ENCODE peak calls at places on chromosome 2, in ten cellular contexts. R, K, M, S, I, W, J, O, N and B are unnamed samples. For H3K4me1, the result is how much of the 10 kb centered on the place peaks cover.

GRCh38 chr2:45941758-45942738 is 290.6 kb downstream of the PRKCE start:
- DNase-seq in J (peak), O (no peak), R (no peak), N (no peak), S (no peak), M (no peak), W (no peak), K (no peak), I (no peak), B (no peak)

GRCh38 chr2:229282758-229283546 is 11.9 kb upstream of the PID1 start:
- DNase-seq in M (peak), R (no peak), N (no peak), W (no peak), K (no peak), J (peak), I (no peak), O (peak), S (no peak), B (no peak)

GRCh38 chr2:67451086-67451832 is 54.1 kb downstream of the ETAA1 start:
- DNase-seq in K (no peak), J (peak), I (no peak), S (no peak), N (no peak), O (peak), R (no peak), M (no peak), W (peak), B (no peak)

GRCh38 chr2:7430421-7430868 is 513.2 kb downstream of the RNF144A start:
- DNase-seq in R (no peak), I (no peak), O (no peak), S (no peak), M (no peak), N (no peak), K (no peak), W (no peak), J (no peak), B (no peak)

GRCh38 chr2:181036848-181037603 is 56.6 kb downstream of the UBE2E3 start:
- DNase-seq in R (no peak), S (no peak), N (no peak), K (no peak), M (no peak), I (peak), J (peak), O (no peak), W (no peak), B (no peak)

GRCh38 chr2:38876407-38876806 is 631 bp downstream of the MORN2 start:
- DNase-seq in W (no peak), O (no peak), M (no peak), I (no peak), S (no peak), K (no peak), R (no peak), J (no peak), N (no peak), B (no peak)

GRCh38 chr2:127072970-127073369 is 34.0 kb downstream of the BIN1 start:
- DNase-seq in N (no peak), S (no peak), O (no peak), J (no peak), I (no peak), W (no peak), R (no peak), M (no peak), K (no peak), B (no peak)

GRCh38 chr2:70977605-70978205 is 725 bp upstream of the ANKRD53 start:
- DNase-seq in S (no peak), W (no peak), O (peak), M (peak), J (peak), N (no peak), K (no peak), I (no peak), R (peak), B (no peak)

GRCh38 chr2:23904692-23905091 is 22.2 kb downstream of the ATAD2B start:
- DNase-seq in I (no peak), R (no peak), N (no peak), J (peak), K (no peak), O (no peak), M (no peak), W (no peak), S (no peak), B (no peak)

GRCh38 chr2:127826047-127826446 is 15.1 kb upstream of the WDR33 start:
- DNase-seq in J (peak), M (no peak), I (no peak), O (no peak), S (no peak), N (no peak), R (no peak), K (no peak), W (no peak), B (no peak)

GRCh38 chr2:128370468-128371247 is 52.0 kb upstream of the HS6ST1 start:
- DNase-seq in K (no peak), M (no peak), O (peak), R (no peak), I (no peak), N (no peak), J (peak), W (no peak), S (no peak), B (peak)

GRCh38 chr2:64035067-64035942 is 16.1 kb upstream of the VPS54 start:
- DNase-seq in K (no peak), J (peak), W (no peak), S (no peak), I (no peak), R (no peak), N (no peak), O (no peak), M (no peak), B (no peak)

GRCh38 chr2:145752091-145752806 is 1232.3 kb upstream of the ZEB2 start:
- DNase-seq in R (peak), W (peak), S (peak), K (no peak), O (no peak), N (no peak), J (peak), I (peak), M (peak), B (peak)

GRCh38 chr2:23244656-23245055 is 140.3 kb upstream of the KLHL29 start:
- DNase-seq in W (no peak), J (no peak), N (no peak), R (no peak), K (no peak), O (no peak), I (no peak), M (no peak), S (no peak), B (no peak)

GRCh38 chr2:36367497-36368353 is 12.1 kb downstream of the CRIM1 start:
- DNase-seq in M (no peak), N (peak), W (no peak), I (no peak), R (no peak), S (no peak), K (no peak), O (no peak), J (no peak), B (peak)

DNA sequence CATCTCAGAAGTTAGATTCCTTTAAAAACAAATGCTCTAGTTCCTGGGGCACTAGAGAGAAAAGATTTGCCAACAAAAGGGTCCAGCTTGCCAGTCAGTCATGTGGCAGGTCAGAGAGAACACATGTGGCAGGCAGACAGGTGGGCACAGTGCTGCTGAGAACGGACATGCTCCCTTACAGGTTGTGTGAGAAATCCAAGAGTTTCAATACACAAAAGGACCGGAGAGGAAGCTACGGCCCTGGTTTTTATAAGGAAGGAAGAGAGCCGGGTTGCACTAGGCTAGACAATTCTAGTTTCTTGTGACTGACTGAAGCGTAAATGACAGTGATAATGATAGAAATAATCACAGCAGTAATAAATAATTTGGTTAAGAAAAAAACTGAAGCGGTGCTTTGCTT is 18.3 kb downstream of the CDC42EP3 start:
- DNase-seq in R (peak), W (no peak), K (no peak), O (no peak), J (no peak), N (no peak), M (no peak), I (no peak), S (no peak), B (no peak)
- H3K4me1 ChIP-seq in R (half or more), W (under half), K (under half), O (under half), J (half or more), N (under half), M (under half), I (under half), S (half or more), B (half or more)

GRCh38 chr2:112151701-112152440 is 13.7 kb downstream of the FBLN7 start:
- DNase-seq in S (no peak), M (peak), J (no peak), R (no peak), W (no peak), O (peak), K (no peak), I (no peak), N (no peak), B (no peak)

GRCh38 chr2:112149866-112150435 is 11.8 kb downstream of the FBLN7 start:
- DNase-seq in N (no peak), O (peak), W (no peak), R (no peak), I (no peak), S (no peak), J (no peak), K (no peak), M (peak), B (no peak)

GRCh38 chr2:112151275-112151674 is 13.1 kb downstream of the FBLN7 start:
- DNase-seq in K (no peak), S (no peak), J (no peak), W (no peak), M (no peak), R (no peak), N (no peak), I (no peak), O (no peak), B (no peak)

GRCh38 chr2:112150447-112150846 is 12.3 kb downstream of the FBLN7 start:
- DNase-seq in R (no peak), M (peak), O (peak), W (peak), J (peak), I (no peak), K (no peak), N (no peak), S (no peak), B (no peak)

DNA sequence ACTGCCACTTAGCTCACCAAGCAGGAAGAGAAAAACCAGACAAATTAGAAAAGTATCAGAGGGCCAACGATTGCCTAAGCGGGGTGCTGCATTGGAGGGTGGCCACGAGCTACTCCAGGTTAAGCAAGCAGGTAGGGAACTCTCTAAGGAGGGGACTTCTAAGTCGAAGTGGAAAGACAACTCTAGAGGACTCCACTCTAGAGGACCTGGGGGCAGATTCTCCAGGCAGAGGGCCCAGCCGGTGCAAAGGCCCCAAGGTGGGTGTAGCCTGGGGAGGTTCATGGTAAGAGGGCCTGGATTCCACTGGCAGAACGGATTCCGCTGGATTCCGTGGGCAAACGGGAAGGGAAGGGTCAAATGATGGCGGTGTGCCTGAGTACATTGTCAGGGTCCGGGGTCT is 12.7 kb downstream of the FBLN7 start:
- DNase-seq in S (no peak), R (no peak), O (peak), W (no peak), K (no peak), J (no peak), I (no peak), M (peak), N (no peak), B (no peak)
- TF ChIP-seq CTCF in S (no peak), R (no peak), O (no peak), W (no peak), K (no peak), J (no peak), I (no peak), M (no peak), N (no peak), B (no peak)

GRCh38 chr2:52112141-52112540 is 1080.2 kb upstream of the NRXN1 start:
- DNase-seq in M (no peak), K (no peak), W (no peak), N (no peak), I (no peak), O (no peak), J (no peak), R (no peak), S (no peak), B (no peak)
- H3K4me3 ChIP-seq in M (no peak), K (no peak), W (no peak), N (no peak), I (no peak), O (no peak), J (no peak), R (no peak), S (no peak), B (no peak)

GRCh38 chr2:231545105-231545902 is 15.1 kb upstream of the NMUR1 start:
- DNase-seq in S (no peak), N (peak), I (no peak), W (no peak), O (peak), M (no peak), R (peak), K (no peak), J (peak), B (no peak)

GRCh38 chr2:231547315-231548110 is 17.3 kb upstream of the NMUR1 start:
- DNase-seq in J (no peak), I (no peak), S (no peak), R (no peak), M (no peak), K (no peak), N (no peak), W (no peak), O (no peak), B (no peak)

GRCh38 chr2:231549446-231550239 is 19.4 kb upstream of the NMUR1 start:
- DNase-seq in O (no peak), K (no peak), J (no peak), M (no peak), S (no peak), N (no peak), W (no peak), I (no peak), R (no peak), B (no peak)

GRCh38 chr2:231546014-231546413 is 15.8 kb upstream of the NMUR1 start:
- DNase-seq in O (no peak), N (no peak), R (no peak), I (no peak), J (no peak), W (no peak), M (no peak), K (no peak), S (no peak), B (no peak)

DNA sequence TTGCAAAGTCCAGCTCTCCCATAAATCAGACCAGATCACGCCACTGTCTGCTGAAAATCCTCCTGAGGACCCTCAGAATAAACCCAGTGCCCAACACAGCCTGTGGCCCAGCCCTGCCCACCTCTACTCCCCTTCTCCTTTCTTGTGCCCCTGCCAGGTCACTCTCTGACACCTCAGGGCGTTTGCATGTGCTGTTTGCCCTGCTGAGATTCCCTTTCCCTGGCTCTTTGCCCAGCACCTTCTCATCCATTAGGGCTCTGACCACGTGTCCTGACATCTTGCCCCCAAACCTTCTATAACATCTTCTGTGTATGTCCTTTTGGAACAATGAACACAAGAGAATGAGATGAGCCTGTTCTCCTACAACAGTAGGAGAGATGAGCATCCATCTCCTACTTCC is 18.5 kb upstream of the NMUR1 start:
- DNase-seq in K (no peak), M (no peak), W (no peak), J (no peak), N (no peak), R (no peak), S (no peak), O (no peak), I (no peak), B (no peak)
- H3K4me1 ChIP-seq in K (under half), M (under half), W (under half), J (under half), N (under half), R (under half), S (under half), O (under half), I (under half), B (under half)

DNA sequence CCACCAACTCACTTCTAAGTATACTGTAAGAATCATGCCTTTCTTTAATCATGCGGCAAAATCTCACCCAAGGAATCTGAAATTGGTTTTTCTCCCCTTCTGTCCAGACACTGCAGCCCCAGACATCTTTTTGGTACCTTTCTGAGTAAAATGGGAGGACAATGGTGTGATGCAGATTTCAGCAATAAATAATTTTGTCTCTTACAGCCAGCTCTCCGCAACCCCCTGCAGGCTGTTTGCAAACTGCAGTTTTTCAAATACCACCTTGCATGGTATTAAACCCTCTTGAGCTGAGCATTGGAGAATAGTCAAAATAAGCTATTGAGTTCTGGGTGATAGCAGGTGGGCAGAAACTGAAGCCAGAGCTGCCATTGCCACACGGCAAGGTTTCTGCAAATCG is 32.2 kb downstream of the GPR39 start:
- DNase-seq in I (peak), N (no peak), W (peak), K (no peak), M (no peak), R (no peak), O (no peak), J (no peak), S (no peak), B (peak)
- TF ChIP-seq CTCF in I (peak), N (no peak), W (peak), K (peak), M (peak), R (peak), O (no peak), J (peak), S (peak), B (peak)

GRCh38 chr2:139835101-139835500 is 1054.9 kb upstream of the NXPH2 start:
- DNase-seq in M (no peak), I (no peak), W (no peak), O (no peak), J (no peak), K (no peak), R (no peak), S (no peak), N (no peak), B (no peak)
- H3K4me3 ChIP-seq in M (no peak), I (no peak), W (no peak), O (no peak), J (no peak), K (no peak), R (no peak), S (no peak), N (no peak), B (no peak)

DNA sequence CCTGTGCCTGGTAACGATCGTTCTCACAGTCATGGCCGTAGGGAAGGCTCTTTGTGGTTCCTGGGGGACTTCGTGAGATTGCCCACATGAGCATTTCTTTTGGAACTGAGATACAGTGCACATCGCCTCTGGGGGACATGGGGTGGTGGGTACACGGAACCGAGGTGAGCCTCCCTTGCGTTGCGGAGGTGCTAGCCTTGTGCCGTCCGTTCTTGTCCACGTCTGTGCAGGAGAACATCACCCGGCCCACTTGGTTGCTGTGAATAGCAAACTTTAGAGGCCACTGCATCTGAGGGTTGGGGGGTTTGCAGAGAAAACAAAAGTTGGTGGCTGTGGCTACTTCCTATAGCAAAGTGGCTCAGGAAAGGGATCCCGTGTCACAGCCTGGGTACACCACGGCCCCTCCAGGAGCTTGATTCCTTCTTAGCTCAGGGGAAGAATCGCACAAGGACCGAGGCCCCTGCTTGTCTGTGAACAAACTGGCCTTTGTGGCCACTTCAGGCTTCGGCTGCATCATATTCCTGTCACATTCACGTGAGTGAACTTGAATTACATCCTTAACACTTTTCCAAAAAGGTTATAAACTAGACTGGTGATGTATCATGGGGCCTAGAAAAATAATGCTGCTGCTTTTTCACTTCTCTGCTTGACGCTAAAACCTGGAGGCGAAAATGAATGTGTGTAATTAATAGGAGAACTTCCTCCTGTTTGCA is 72.6 kb downstream of the LRRFIP1 start:
- DNase-seq in J (no peak), N (no peak), M (no peak), O (no peak), K (no peak), I (no peak), S (no peak), R (no peak), W (no peak), B (no peak)
- H3K4me1 ChIP-seq in J (half or more), N (half or more), M (under half), O (half or more), K (under half), I (half or more), S (half or more), R (half or more), W (half or more), B (under half)